ENCODE peak calls at places on chromosomes 12 and 14, in ten cellular contexts. One of them, this sample, is unnamed.

GRCh38 chr14:56173360-56173922 is 55.2 kb downstream of the PELI2 start:
- DNase-seq in fibroblast of mammary gland: no peak
- DNase-seq in type B pancreatic cell: no peak
- DNase-seq in body of pancreas: no peak
- DNase-seq in WTC11: no peak
- DNase-seq in progenitor cell of endocrine pancreas: no peak
- DNase-seq in omental fat pad: no peak
- DNase-seq in testis: no peak
- DNase-seq in mammary epithelial cell: no peak
- DNase-seq in GM10248: no peak
- DNase-seq in this sample: no peak

GRCh38 chr12:4154672-4155225 is 118.8 kb upstream of the CCND2 start:
- DNase-seq in progenitor cell of endocrine pancreas: no peak
- DNase-seq in omental fat pad: no peak
- DNase-seq in body of pancreas: no peak
- DNase-seq in type B pancreatic cell: no peak
- DNase-seq in mammary epithelial cell: no peak
- DNase-seq in GM10248: no peak
- DNase-seq in WTC11: no peak
- DNase-seq in testis: no peak
- DNase-seq in fibroblast of mammary gland: no peak
- DNase-seq in this sample: no peak

GRCh38 chr12:132439333-132439904 is 50.5 kb upstream of the FBRSL1 start:
- DNase-seq in mammary epithelial cell: no peak
- DNase-seq in GM10248: no peak
- DNase-seq in type B pancreatic cell: no peak
- DNase-seq in testis: no peak
- DNase-seq in WTC11: no peak
- DNase-seq in progenitor cell of endocrine pancreas: no peak
- DNase-seq in omental fat pad: no peak
- DNase-seq in body of pancreas: no peak
- DNase-seq in fibroblast of mammary gland: no peak
- DNase-seq in this sample: no peak

GRCh38 chr12:26940820-26941219 is 2.5 kb downstream of the FGFR1OP2 start:
- DNase-seq in WTC11: no peak
- DNase-seq in progenitor cell of endocrine pancreas: no peak
- DNase-seq in mammary epithelial cell: no peak
- DNase-seq in testis: no peak
- DNase-seq in GM10248: peak
- DNase-seq in type B pancreatic cell: no peak
- DNase-seq in body of pancreas: no peak
- DNase-seq in omental fat pad: no peak
- DNase-seq in fibroblast of mammary gland: peak
- DNase-seq in this sample: no peak

GRCh38 chr12:112375105-112375504 is 7.1 kb downstream of the HECTD4 start:
- DNase-seq in mammary epithelial cell: no peak
- DNase-seq in GM10248: no peak
- DNase-seq in fibroblast of mammary gland: no peak
- DNase-seq in body of pancreas: no peak
- DNase-seq in progenitor cell of endocrine pancreas: no peak
- DNase-seq in WTC11: no peak
- DNase-seq in type B pancreatic cell: no peak
- DNase-seq in omental fat pad: no peak
- DNase-seq in testis: no peak
- DNase-seq in this sample: no peak

GRCh38 chr14:52951730-52952481 is 1.1 kb upstream of the FERMT2 start:
- DNase-seq in fibroblast of mammary gland: peak
- DNase-seq in body of pancreas: peak
- DNase-seq in WTC11: peak
- DNase-seq in type B pancreatic cell: no peak
- DNase-seq in progenitor cell of endocrine pancreas: no peak
- DNase-seq in testis: peak
- DNase-seq in GM10248: peak
- DNase-seq in mammary epithelial cell: peak
- DNase-seq in omental fat pad: no peak
- DNase-seq in this sample: peak

GRCh38 chr14:105294142-105294597 is 6.6 kb downstream of the BRF1 start:
- DNase-seq in WTC11: no peak
- DNase-seq in omental fat pad: no peak
- DNase-seq in fibroblast of mammary gland: no peak
- DNase-seq in GM10248: no peak
- DNase-seq in progenitor cell of endocrine pancreas: no peak
- DNase-seq in mammary epithelial cell: no peak
- DNase-seq in body of pancreas: peak
- DNase-seq in testis: no peak
- DNase-seq in type B pancreatic cell: no peak
- DNase-seq in this sample: no peak

GRCh38 chr14:90560529-90560928 is 163.7 kb downstream of the CALM1 start:
- DNase-seq in mammary epithelial cell: no peak
- DNase-seq in body of pancreas: no peak
- DNase-seq in WTC11: no peak
- DNase-seq in progenitor cell of endocrine pancreas: no peak
- DNase-seq in testis: no peak
- DNase-seq in type B pancreatic cell: no peak
- DNase-seq in GM10248: no peak
- DNase-seq in omental fat pad: no peak
- DNase-seq in fibroblast of mammary gland: no peak
- DNase-seq in this sample: no peak

GRCh38 chr12:68080577-68080976 is 79.0 kb downstream of the IFNG start:
- DNase-seq in omental fat pad: no peak
- DNase-seq in type B pancreatic cell: no peak
- DNase-seq in GM10248: no peak
- DNase-seq in fibroblast of mammary gland: no peak
- DNase-seq in progenitor cell of endocrine pancreas: no peak
- DNase-seq in WTC11: no peak
- DNase-seq in body of pancreas: no peak
- DNase-seq in mammary epithelial cell: no peak
- DNase-seq in testis: no peak
- DNase-seq in this sample: no peak

GRCh38 chr14:78170203-78170602 is at the start of gene NRXN3:
- DNase-seq in body of pancreas: no peak
- DNase-seq in fibroblast of mammary gland: no peak
- DNase-seq in WTC11: peak
- DNase-seq in type B pancreatic cell: no peak
- DNase-seq in testis: peak
- DNase-seq in GM10248: no peak
- DNase-seq in omental fat pad: no peak
- DNase-seq in progenitor cell of endocrine pancreas: peak
- DNase-seq in mammary epithelial cell: no peak
- DNase-seq in this sample: peak

GRCh38 chr14:64910847-64911495 is 3.3 kb upstream of the CHURC1 start:
- DNase-seq in progenitor cell of endocrine pancreas: no peak
- DNase-seq in testis: no peak
- DNase-seq in omental fat pad: no peak
- DNase-seq in fibroblast of mammary gland: peak
- DNase-seq in GM10248: no peak
- DNase-seq in mammary epithelial cell: no peak
- DNase-seq in body of pancreas: no peak
- DNase-seq in WTC11: no peak
- DNase-seq in type B pancreatic cell: no peak
- DNase-seq in this sample: peak

GRCh38 chr12:6851921-6852650 is at the start of gene USP5:
- DNase-seq in mammary epithelial cell: peak
- DNase-seq in body of pancreas: peak
- DNase-seq in WTC11: peak
- DNase-seq in progenitor cell of endocrine pancreas: peak
- DNase-seq in omental fat pad: peak
- DNase-seq in type B pancreatic cell: peak
- DNase-seq in fibroblast of mammary gland: peak
- DNase-seq in testis: peak
- DNase-seq in GM10248: peak
- DNase-seq in this sample: peak
- TF ChIP-seq CTCF in mammary epithelial cell: no peak
- TF ChIP-seq CTCF in body of pancreas: no peak
- TF ChIP-seq CTCF in WTC11: no peak
- TF ChIP-seq CTCF in progenitor cell of endocrine pancreas: no peak
- TF ChIP-seq CTCF in omental fat pad: no peak
- TF ChIP-seq CTCF in type B pancreatic cell: no peak
- TF ChIP-seq CTCF in fibroblast of mammary gland: no peak
- TF ChIP-seq CTCF in testis: no peak
- TF ChIP-seq CTCF in GM10248: no peak
- TF ChIP-seq CTCF in this sample: no peak

GRCh38 chr14:69298131-69299071 is 38.4 kb downstream of the GALNT16 start:
- DNase-seq in GM10248: no peak
- DNase-seq in progenitor cell of endocrine pancreas: no peak
- DNase-seq in omental fat pad: no peak
- DNase-seq in WTC11: no peak
- DNase-seq in fibroblast of mammary gland: no peak
- DNase-seq in type B pancreatic cell: peak
- DNase-seq in testis: peak
- DNase-seq in mammary epithelial cell: no peak
- DNase-seq in body of pancreas: no peak
- DNase-seq in this sample: no peak

GRCh38 chr14:69303086-69303485 is 43.1 kb downstream of the GALNT16 start:
- DNase-seq in omental fat pad: no peak
- DNase-seq in mammary epithelial cell: no peak
- DNase-seq in progenitor cell of endocrine pancreas: no peak
- DNase-seq in fibroblast of mammary gland: no peak
- DNase-seq in body of pancreas: no peak
- DNase-seq in WTC11: no peak
- DNase-seq in type B pancreatic cell: no peak
- DNase-seq in GM10248: no peak
- DNase-seq in testis: no peak
- DNase-seq in this sample: no peak

GRCh38 chr14:69300601-69301221 is 40.8 kb downstream of the GALNT16 start:
- DNase-seq in type B pancreatic cell: no peak
- DNase-seq in omental fat pad: no peak
- DNase-seq in testis: no peak
- DNase-seq in fibroblast of mammary gland: peak
- DNase-seq in WTC11: no peak
- DNase-seq in body of pancreas: no peak
- DNase-seq in GM10248: no peak
- DNase-seq in mammary epithelial cell: no peak
- DNase-seq in progenitor cell of endocrine pancreas: no peak
- DNase-seq in this sample: no peak

GRCh38 chr14:69299286-69300035 is 39.5 kb downstream of the GALNT16 start:
- DNase-seq in mammary epithelial cell: no peak
- DNase-seq in testis: no peak
- DNase-seq in progenitor cell of endocrine pancreas: no peak
- DNase-seq in body of pancreas: no peak
- DNase-seq in type B pancreatic cell: peak
- DNase-seq in GM10248: no peak
- DNase-seq in WTC11: peak
- DNase-seq in fibroblast of mammary gland: no peak
- DNase-seq in omental fat pad: no peak
- DNase-seq in this sample: peak
- TF ChIP-seq CTCF in mammary epithelial cell: peak
- TF ChIP-seq CTCF in testis: no peak
- TF ChIP-seq CTCF in progenitor cell of endocrine pancreas: no peak
- TF ChIP-seq CTCF in body of pancreas: no peak
- TF ChIP-seq CTCF in type B pancreatic cell: peak
- TF ChIP-seq CTCF in GM10248: peak
- TF ChIP-seq CTCF in WTC11: no peak
- TF ChIP-seq CTCF in fibroblast of mammary gland: peak
- TF ChIP-seq CTCF in omental fat pad: no peak
- TF ChIP-seq CTCF in this sample: no peak

GRCh38 chr12:77932216-77932615 is 101.5 kb downstream of the NAV3 start:
- DNase-seq in progenitor cell of endocrine pancreas: no peak
- DNase-seq in fibroblast of mammary gland: no peak
- DNase-seq in omental fat pad: no peak
- DNase-seq in mammary epithelial cell: no peak
- DNase-seq in WTC11: no peak
- DNase-seq in testis: no peak
- DNase-seq in body of pancreas: no peak
- DNase-seq in GM10248: no peak
- DNase-seq in type B pancreatic cell: no peak
- DNase-seq in this sample: no peak
- TF ChIP-seq CTCF in progenitor cell of endocrine pancreas: no peak
- TF ChIP-seq CTCF in fibroblast of mammary gland: peak
- TF ChIP-seq CTCF in omental fat pad: no peak
- TF ChIP-seq CTCF in mammary epithelial cell: no peak
- TF ChIP-seq CTCF in WTC11: peak
- TF ChIP-seq CTCF in testis: no peak
- TF ChIP-seq CTCF in body of pancreas: no peak
- TF ChIP-seq CTCF in GM10248: no peak
- TF ChIP-seq CTCF in type B pancreatic cell: peak
- TF ChIP-seq CTCF in this sample: no peak

DNA sequence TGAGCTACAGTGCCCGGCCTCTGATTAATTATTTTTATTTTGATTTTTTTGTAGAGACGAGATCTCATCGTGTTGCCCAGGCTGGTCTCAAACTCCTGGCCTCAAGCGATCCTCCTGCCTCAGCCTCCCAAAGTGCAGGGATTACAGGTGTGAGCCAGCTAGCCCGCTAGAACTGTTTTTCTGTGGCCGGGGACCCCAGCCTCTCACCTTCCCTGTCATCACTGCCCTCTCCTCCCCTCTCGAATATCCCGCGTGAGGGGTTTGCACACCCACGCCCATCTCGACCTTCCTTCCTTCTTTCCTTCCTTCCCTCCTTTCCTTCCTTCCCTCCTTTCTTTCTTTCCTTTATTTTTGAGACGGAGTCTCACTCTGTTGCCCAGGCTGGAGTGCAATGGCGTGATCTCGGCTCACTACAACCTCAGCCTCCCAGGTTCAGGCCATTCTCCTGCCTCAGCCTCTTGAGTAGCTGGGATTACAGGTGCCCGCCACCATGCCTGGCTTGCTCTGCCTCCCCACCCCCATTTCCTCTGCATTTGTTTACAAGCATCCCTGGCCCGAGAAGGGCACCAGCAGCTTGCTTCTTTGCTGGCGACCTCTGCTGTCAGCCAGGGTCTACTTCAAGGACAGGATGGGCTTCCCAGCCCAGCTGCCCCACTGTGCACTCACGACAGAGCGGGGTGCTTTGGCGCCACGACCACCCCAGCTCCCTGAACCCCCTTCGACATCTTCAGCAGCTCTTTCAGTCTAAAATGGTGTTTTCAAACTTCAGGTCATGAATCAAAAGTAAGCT is 4.3 kb upstream of the TRAF3 start:
- DNase-seq in mammary epithelial cell: no peak
- DNase-seq in testis: no peak
- DNase-seq in GM10248: no peak
- DNase-seq in type B pancreatic cell: no peak
- DNase-seq in progenitor cell of endocrine pancreas: no peak
- DNase-seq in WTC11: peak
- DNase-seq in body of pancreas: no peak
- DNase-seq in omental fat pad: no peak
- DNase-seq in fibroblast of mammary gland: no peak
- DNase-seq in this sample: peak
- TF ChIP-seq CTCF in mammary epithelial cell: no peak
- TF ChIP-seq CTCF in testis: no peak
- TF ChIP-seq CTCF in GM10248: peak
- TF ChIP-seq CTCF in type B pancreatic cell: peak
- TF ChIP-seq CTCF in progenitor cell of endocrine pancreas: peak
- TF ChIP-seq CTCF in WTC11: no peak
- TF ChIP-seq CTCF in body of pancreas: no peak
- TF ChIP-seq CTCF in omental fat pad: no peak
- TF ChIP-seq CTCF in fibroblast of mammary gland: no peak
- TF ChIP-seq CTCF in this sample: no peak

This sample was measured in endothelial cell.